ENCODE peak calls at places on chromosome 1, in eight cellular contexts. R is ovary, M is foreskin fibroblast, C is AG09309, L is PC-3, O is BJ, K is hepatocyte, A is esophagus muscularis mucosa. X is an unnamed sample.

GRCh38 chr1:223706077-223706988 is 6.0 kb upstream of the CAPN2 start:
- DNase-seq in R (peak), M (peak), C (no peak), L (peak), O (no peak), K (peak), A (no peak), X (peak)

GRCh38 chr1:160724445-160725242 is 13.0 kb upstream of the CD48 start:
- DNase-seq in R (no peak), M (no peak), C (no peak), L (no peak), O (no peak), K (no peak), A (no peak), X (no peak)

GRCh38 chr1:150162862-150163706 is 13.4 kb downstream of the PLEKHO1 start:
- DNase-seq in R (peak), M (peak), C (peak), L (peak), O (peak), K (peak), A (peak), X (peak)

GRCh38 chr1:202276920-202277319 is 64.8 kb downstream of the UBE2T start:
- DNase-seq in R (no peak), M (no peak), C (no peak), L (no peak), O (no peak), K (no peak), A (no peak), X (no peak)

GRCh38 chr1:6630027-6630426 is 5.4 kb downstream of the THAP3 start:
- DNase-seq in R (no peak), M (no peak), C (no peak), L (no peak), O (no peak), K (no peak), A (no peak), X (no peak)

GRCh38 chr1:241612533-241613505 is 27.4 kb downstream of the CHML start:
- DNase-seq in R (no peak), M (peak), C (peak), L (peak), O (no peak), K (peak), A (no peak), X (peak)

GRCh38 chr1:164689672-164690655 is 131.0 kb downstream of the PBX1 start:
- DNase-seq in R (no peak), M (peak), C (no peak), L (no peak), O (no peak), K (no peak), A (no peak), X (no peak)

GRCh38 chr1:60114735-60115318 is 41.3 kb upstream of the C1orf87 start:
- DNase-seq in R (no peak), M (no peak), C (no peak), L (no peak), O (no peak), K (no peak), A (no peak), X (no peak)

GRCh38 chr1:214840366-214840765 is 237.4 kb downstream of the CENPF start:
- DNase-seq in R (no peak), M (peak), C (no peak), L (no peak), O (no peak), K (no peak), A (no peak), X (peak)

GRCh38 chr1:85448358-85448757 is 16.6 kb downstream of the DDAH1 start:
- DNase-seq in R (no peak), M (peak), C (no peak), L (peak), O (no peak), K (no peak), A (no peak), X (no peak)

GRCh38 chr1:220431840-220432239 is 96.1 kb upstream of the MARK1 start:
- DNase-seq in R (no peak), M (no peak), C (no peak), L (no peak), O (no peak), K (no peak), A (no peak), X (no peak)

GRCh38 chr1:156310962-156311361 is 11.9 kb upstream of the VHLL start:
- DNase-seq in R (no peak), M (peak), C (no peak), L (peak), O (no peak), K (no peak), A (no peak), X (no peak)

GRCh38 chr1:207823880-207824566 is 72.2 kb downstream of the CD46 start:
- DNase-seq in R (peak), M (peak), C (peak), L (peak), O (peak), K (peak), A (peak), X (peak)

GRCh38 chr1:207825719-207826556 is 74.1 kb downstream of the CD46 start:
- DNase-seq in R (no peak), M (peak), C (no peak), L (peak), O (no peak), K (no peak), A (no peak), X (no peak)

GRCh38 chr1:207826557-207827487 is 75.0 kb downstream of the CD46 start:
- DNase-seq in R (peak), M (peak), C (no peak), L (peak), O (no peak), K (peak), A (no peak), X (no peak)

GRCh38 chr1:207824691-207825090 is 72.8 kb downstream of the CD46 start:
- DNase-seq in R (no peak), M (peak), C (no peak), L (no peak), O (no peak), K (no peak), A (no peak), X (no peak)

DNA sequence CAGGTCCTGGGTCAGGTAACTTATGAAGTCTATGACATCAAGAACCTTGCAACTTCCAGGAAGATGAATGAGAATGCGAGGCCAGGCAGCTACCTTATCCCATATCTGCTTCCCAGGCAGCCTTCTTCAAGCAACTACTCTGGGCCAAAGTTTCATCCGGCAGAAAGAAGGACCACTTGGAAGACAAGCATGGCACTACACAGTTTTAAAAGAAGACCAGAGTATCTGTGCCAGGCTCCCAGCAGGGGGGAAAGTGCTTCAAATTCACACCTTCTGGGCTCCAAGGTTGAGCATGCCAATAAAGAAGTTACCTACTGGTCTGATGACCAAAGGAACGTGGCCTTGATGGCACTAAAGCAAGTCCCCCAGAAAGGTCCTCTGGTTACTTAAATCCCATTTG is 73.4 kb downstream of the CD46 start:
- DNase-seq in R (no peak), M (no peak), C (no peak), L (no peak), O (no peak), K (no peak), A (no peak), X (no peak)
- H3K4me3 ChIP-seq in R (peak), M (no peak), C (no peak), L (no peak), O (peak), K (no peak), A (peak), X (no peak)

DNA sequence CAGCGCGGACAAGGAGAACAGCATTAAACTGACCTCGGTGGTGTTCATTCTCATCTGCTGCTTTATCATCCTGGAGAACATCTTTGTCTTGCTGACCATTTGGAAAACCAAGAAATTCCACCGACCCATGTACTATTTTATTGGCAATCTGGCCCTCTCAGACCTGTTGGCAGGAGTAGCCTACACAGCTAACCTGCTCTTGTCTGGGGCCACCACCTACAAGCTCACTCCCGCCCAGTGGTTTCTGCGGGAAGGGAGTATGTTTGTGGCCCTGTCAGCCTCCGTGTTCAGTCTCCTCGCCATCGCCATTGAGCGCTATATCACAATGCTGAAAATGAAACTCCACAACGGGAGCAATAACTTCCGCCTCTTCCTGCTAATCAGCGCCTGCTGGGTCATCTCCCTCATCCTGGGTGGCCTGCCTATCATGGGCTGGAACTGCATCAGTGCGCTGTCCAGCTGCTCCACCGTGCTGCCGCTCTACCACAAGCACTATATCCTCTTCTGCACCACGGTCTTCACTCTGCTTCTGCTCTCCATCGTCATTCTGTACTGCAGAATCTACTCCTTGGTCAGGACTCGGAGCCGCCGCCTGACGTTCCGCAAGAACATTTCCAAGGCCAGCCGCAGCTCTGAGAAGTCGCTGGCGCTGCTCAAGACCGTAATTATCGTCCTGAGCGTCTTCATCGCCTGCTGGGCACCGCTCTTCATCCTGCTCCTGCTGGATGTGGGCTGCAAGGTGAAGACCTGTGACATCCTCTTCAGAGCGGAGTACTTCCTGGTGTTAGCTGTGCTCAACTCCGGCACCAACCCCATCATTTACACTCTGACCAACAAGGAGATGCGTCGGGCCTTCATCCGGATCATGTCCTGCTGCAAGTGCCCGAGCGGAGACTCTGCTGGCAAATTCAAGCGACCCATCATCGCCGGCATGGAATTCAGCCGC is 2.5 kb downstream of the S1PR1 start:
- DNase-seq in R (no peak), M (no peak), C (no peak), L (no peak), O (no peak), K (no peak), A (no peak), X (no peak)
- TF ChIP-seq CTCF in R (no peak), M (no peak), C (no peak), L (peak), O (no peak), K (no peak), A (no peak), X (no peak)

DNA sequence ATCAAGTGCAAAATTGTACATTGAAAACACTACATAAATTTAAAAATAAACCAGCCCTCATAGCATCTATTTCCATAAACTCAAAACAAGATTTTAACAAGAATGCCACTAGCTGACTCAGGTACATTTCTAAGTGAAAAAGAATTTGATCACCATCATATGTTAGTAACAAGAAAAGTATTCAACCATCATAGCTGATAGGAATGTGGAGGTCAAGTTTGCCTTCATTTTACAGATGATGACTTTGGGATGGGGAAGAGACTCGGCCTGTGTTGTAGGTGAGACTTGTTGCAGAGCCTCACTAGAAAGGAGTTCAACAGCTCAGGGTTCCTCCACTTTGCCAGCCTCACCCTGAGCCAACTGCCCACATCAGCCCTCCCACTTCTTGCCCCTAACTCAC is 318.8 kb upstream of the FAM78B start:
- DNase-seq in R (no peak), M (no peak), C (no peak), L (peak), O (peak), K (no peak), A (no peak), X (no peak)
- H3K4me3 ChIP-seq in R (no peak), M (no peak), C (no peak), L (no peak), O (no peak), K (no peak), A (no peak), X (no peak)

DNA sequence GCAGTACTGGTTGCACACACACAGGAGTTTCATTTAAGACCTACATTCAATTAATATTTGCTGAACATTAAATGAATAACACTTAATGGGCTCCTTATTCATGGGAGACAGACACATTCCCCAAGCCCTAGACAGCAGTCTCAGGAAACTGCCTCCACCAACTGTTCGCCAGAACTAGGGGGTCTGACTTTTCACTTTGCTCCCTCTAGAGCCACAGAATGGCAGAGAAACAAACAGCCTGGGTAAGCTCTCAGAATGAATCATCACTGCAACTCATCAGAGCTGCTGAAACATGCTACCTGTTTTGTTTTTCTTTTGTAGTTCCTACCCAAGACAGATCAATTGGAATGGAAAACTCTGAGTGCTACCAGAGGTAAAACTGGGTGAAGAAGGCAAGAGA is 31.7 kb downstream of the ELK4 start:
- DNase-seq in R (no peak), M (peak), C (no peak), L (peak), O (no peak), K (no peak), A (peak), X (peak)
- TF ChIP-seq CTCF in R (no peak), M (peak), C (peak), L (peak), O (no peak), K (no peak), A (no peak), X (peak)

GRCh38 chr1:169586395-169587255 is at the start of gene F5:
- DNase-seq in R (peak), M (peak), C (peak), L (peak), O (no peak), K (peak), A (no peak), X (peak)
- H3K4me3 ChIP-seq in R (no peak), M (no peak), C (no peak), L (peak), O (no peak), K (no peak), A (no peak), X (no peak)

GRCh38 chr1:29084196-29084521 is 39.5 kb downstream of the TMEM200B start:
- DNase-seq in R (no peak), M (no peak), C (no peak), L (no peak), O (no peak), K (no peak), A (no peak), X (no peak)
- TF ChIP-seq CTCF in R (no peak), M (no peak), C (no peak), L (no peak), O (no peak), K (no peak), A (no peak), X (no peak)

GRCh38 chr1:198761859-198762616 is 123.2 kb downstream of the PTPRC start:
- DNase-seq in R (no peak), M (no peak), C (no peak), L (no peak), O (no peak), K (no peak), A (no peak), X (no peak)

GRCh38 chr1:198763298-198763714 is 124.5 kb downstream of the PTPRC start:
- DNase-seq in R (no peak), M (peak), C (no peak), L (peak), O (no peak), K (no peak), A (no peak), X (no peak)

GRCh38 chr1:198764748-198765147 is 125.9 kb downstream of the PTPRC start:
- DNase-seq in R (no peak), M (peak), C (no peak), L (no peak), O (no peak), K (no peak), A (no peak), X (no peak)
- H3K4me3 ChIP-seq in R (no peak), M (no peak), C (no peak), L (no peak), O (no peak), K (no peak), A (no peak), X (no peak)

DNA sequence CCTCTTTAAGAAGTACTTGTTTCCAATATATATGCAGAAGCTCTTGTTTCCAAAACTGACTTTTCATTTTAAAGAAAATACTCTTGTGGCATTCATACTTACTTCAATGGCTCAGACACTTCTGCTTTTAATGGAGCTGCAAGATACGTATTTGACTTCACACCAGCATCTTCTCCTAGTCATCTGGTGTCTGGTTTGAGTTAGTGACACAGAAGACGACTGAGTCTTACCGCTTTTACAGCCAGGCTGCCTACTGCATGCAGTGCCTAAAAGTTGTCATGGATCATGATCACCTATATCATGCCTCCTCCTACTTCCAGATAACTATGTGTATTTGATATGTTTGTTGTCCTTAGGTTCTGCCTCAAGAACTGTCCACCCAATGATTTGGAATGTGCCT is 185.9 kb downstream of the TPR start:
- DNase-seq in R (no peak), M (peak), C (no peak), L (no peak), O (no peak), K (no peak), A (no peak), X (no peak)
- TF ChIP-seq CTCF in R (no peak), M (no peak), C (no peak), L (no peak), O (no peak), K (no peak), A (no peak), X (no peak)